ENCODE peak calls at places on chromosomes 13 and 19, in nine cellular contexts. O is naive thymus-derived CD4-positive, alpha-beta T cell; A is AG20443; S is islet precursor cell; L is stimulated activated CD4-positive, alpha-beta T cell treated with anti-CD3 and anti-CD28 coated beads, TNF-alpha, amount 100 ng/mL, for 48 hours; Y is activated T-helper 2 cell treated with anti-CD3 and anti-CD28 coated beads, Interferon-gamma antibody, Interleukin-2, Interleukin-4, amounts not matched to agents 10 μg/mL and 5 μg/mL and 100 μg/mL, durations not matched to agents 14 hours and 24 hours and 36 hours; D is AG04450; H is MV-4-11; Z is ureter. N is an unnamed sample.

GRCh38 chr13:30364876-30365275 is 57.4 kb upstream of the UBE2L5 start:
- DNase-seq in Y (no peak), S (no peak), D (no peak), H (no peak), L (no peak), A (peak), O (no peak), Z (no peak), N (no peak)

GRCh38 chr19:28019371-28019770 is 1193.6 kb downstream of the UQCRFS1 start:
- DNase-seq in D (no peak), O (no peak), H (no peak), A (no peak), S (no peak), Y (no peak), L (no peak), Z (no peak), N (no peak)

GRCh38 chr19:4703671-4704316 is 19.8 kb downstream of the DPP9 start:
- DNase-seq in Y (no peak), S (no peak), Z (no peak), H (no peak), A (no peak), L (no peak), O (no peak), D (no peak), N (no peak)

GRCh38 chr19:34319230-34319585 is 45.8 kb upstream of the GPI start:
- DNase-seq in H (no peak), L (no peak), A (no peak), S (no peak), Z (no peak), O (no peak), D (no peak), Y (no peak), N (no peak)

GRCh38 chr13:99911965-99912566 is 59.5 kb downstream of the ZIC5 start:
- DNase-seq in L (no peak), H (no peak), A (no peak), D (no peak), Z (no peak), O (no peak), Y (no peak), S (no peak), N (no peak)

GRCh38 chr19:1777149-1777548 is 23.8 kb downstream of the ONECUT3 start:
- DNase-seq in H (no peak), A (no peak), Z (no peak), S (no peak), O (no peak), L (no peak), Y (no peak), D (no peak), N (no peak)

GRCh38 chr13:54445865-54446264 is 1417.3 kb downstream of the OLFM4 start:
- DNase-seq in H (no peak), Y (no peak), A (no peak), S (no peak), L (no peak), O (no peak), Z (no peak), D (no peak), N (no peak)

GRCh38 chr19:39858541-39858940 is 12.4 kb upstream of the FBL start:
- DNase-seq in Y (no peak), H (no peak), Z (no peak), S (no peak), O (no peak), L (no peak), A (no peak), D (no peak), N (no peak)

GRCh38 chr19:21491161-21491560 is 14.2 kb upstream of the ZNF429 start:
- DNase-seq in O (no peak), H (no peak), A (no peak), Z (no peak), L (no peak), S (no peak), Y (no peak), D (no peak), N (no peak)

GRCh38 chr13:41590122-41590521 is 132.8 kb downstream of the RGCC start:
- DNase-seq in Y (no peak), Z (no peak), L (no peak), H (no peak), S (no peak), D (no peak), O (no peak), A (no peak), N (no peak)

GRCh38 chr19:58544591-58545285 is 874 bp downstream of the TRIM28 start:
- DNase-seq in O (no peak), Z (no peak), L (peak), Y (no peak), D (no peak), S (no peak), H (no peak), A (peak), N (no peak)

GRCh38 chr13:75749407-75749806 is 113.3 kb downstream of the LMO7 start:
- DNase-seq in A (peak), L (no peak), Z (no peak), Y (no peak), O (no peak), S (no peak), H (peak), D (no peak), N (no peak)

GRCh38 chr13:114152831-114153371 is 20.5 kb upstream of the RASA3 start:
- DNase-seq in D (no peak), L (no peak), Y (no peak), A (peak), Z (no peak), H (peak), O (no peak), S (peak), N (no peak)

GRCh38 chr13:106373989-106374572 is 161.4 kb downstream of the EFNB2 start:
- DNase-seq in H (peak), S (peak), Y (no peak), Z (no peak), D (no peak), A (no peak), O (no peak), L (peak), N (no peak)

GRCh38 chr19:15128162-15128770 is 21.1 kb downstream of the SYDE1 start:
- DNase-seq in S (no peak), H (no peak), D (no peak), Z (no peak), A (no peak), O (no peak), L (no peak), Y (no peak), N (no peak)

GRCh38 chr13:37453246-37453645 is 145.3 kb downstream of the POSTN start:
- DNase-seq in A (no peak), O (no peak), H (no peak), D (no peak), Y (no peak), L (no peak), Z (no peak), S (no peak), N (no peak)

GRCh38 chr19:13428352-13428751 is 77.9 kb downstream of the CACNA1A start:
- DNase-seq in Z (no peak), Y (no peak), A (peak), H (no peak), D (peak), O (peak), L (no peak), S (no peak), N (no peak)

GRCh38 chr13:110832205-110832479 is 82.7 kb downstream of the ANKRD10 start:
- DNase-seq in O (no peak), H (no peak), D (no peak), Z (peak), L (no peak), A (no peak), S (no peak), Y (no peak), N (no peak)

GRCh38 chr13:91962946-91963345 is 564.5 kb downstream of the GPC5 start:
- DNase-seq in D (no peak), O (no peak), Y (no peak), L (no peak), A (no peak), Z (no peak), S (no peak), H (no peak), N (no peak)

N was measured in CMK.